ENCODE peak calls at places on chromosomes 1 and 21, in ten cellular contexts. M is adrenal gland; X is heart left ventricle; D is foreskin fibroblast; G is HFFc6; W is non-pigmented ciliary epithelial cell; S is A549; N is IMR-90; P is CD4-positive, alpha-beta memory T cell; R is nephron progenitor cell. B is an unnamed sample.

GRCh38 chr1:116911166-116911553 is 1.4 kb downstream of the PTGFRN start:
- DNase-seq in R (no peak), N (no peak), W (no peak), S (no peak), D (no peak), M (no peak), X (no peak), P (no peak), G (no peak), B (no peak)

GRCh38 chr21:43893536-43894205 is 28.6 kb downstream of the AGPAT3 start:
- DNase-seq in M (no peak), D (no peak), W (no peak), S (no peak), P (no peak), N (no peak), R (no peak), X (peak), G (no peak), B (peak)

GRCh38 chr1:204296431-204296988 is 63.2 kb downstream of the PLEKHA6 start:
- DNase-seq in R (peak), W (peak), X (no peak), P (no peak), G (peak), M (no peak), S (no peak), N (peak), D (peak), B (no peak)

GRCh38 chr1:203666621-203667020 is 40.0 kb downstream of the ATP2B4 start:
- DNase-seq in R (no peak), N (no peak), S (no peak), P (no peak), M (no peak), W (no peak), X (no peak), G (no peak), D (no peak), B (no peak)

GRCh38 chr1:232302376-232303049 is 327.4 kb downstream of the SIPA1L2 start:
- DNase-seq in P (no peak), R (no peak), X (no peak), M (no peak), S (no peak), N (no peak), D (no peak), W (no peak), G (no peak), B (no peak)

GRCh38 chr21:19981938-19982337 is 1016.3 kb upstream of the NCAM2 start:
- DNase-seq in X (no peak), D (no peak), M (no peak), G (no peak), W (no peak), N (no peak), P (no peak), S (no peak), R (no peak), B (no peak)

GRCh38 chr1:194658090-194658439 is 1471.7 kb upstream of the B3GALT2 start:
- DNase-seq in G (peak), N (peak), M (no peak), P (no peak), D (peak), R (no peak), W (peak), X (no peak), S (peak), B (no peak)

GRCh38 chr1:113701429-113701828 is 57.9 kb downstream of the PHTF1 start:
- DNase-seq in W (no peak), P (no peak), D (no peak), M (no peak), R (no peak), S (no peak), X (no peak), G (no peak), N (no peak), B (no peak)

GRCh38 chr1:243587285-243587684 is 262.8 kb downstream of the AKT3 start:
- DNase-seq in X (no peak), M (no peak), S (no peak), G (no peak), P (no peak), N (no peak), W (no peak), R (no peak), D (no peak), B (no peak)

GRCh38 chr1:198763298-198763714 is 124.5 kb downstream of the PTPRC start:
- DNase-seq in X (no peak), N (peak), D (peak), M (no peak), G (no peak), P (no peak), S (no peak), W (no peak), R (no peak), B (peak)

GRCh38 chr1:205013683-205014367 is 29.2 kb upstream of the CNTN2 start:
- DNase-seq in W (no peak), N (no peak), D (no peak), S (no peak), M (no peak), X (no peak), G (no peak), R (no peak), P (no peak), B (no peak)